ENCODE peak calls at places on chromosome 21, in five cellular contexts. F is osteocyte, I is spleen, L is Calu3, A is astrocyte of the spinal cord. X is an unnamed sample.
A peak's percentile ranks its signal among the peaks of the same experiment; 100 is the strongest.

GRCh38 chr21:46183910-46184624 is at the start of gene SPATC1L:
- DNase-seq in F (peak; percentile 88), I (peak; percentile 83), L (no peak), A (peak; percentile 40), X (peak; percentile 43)

GRCh38 chr21:29326914-29327554 is 28.3 kb downstream of the BACH1 start:
- DNase-seq in F (no peak), I (no peak), L (no peak), A (no peak), X (no peak)

GRCh38 chr21:42193131-42193671 is 25.7 kb upstream of the ABCG1 start:
- DNase-seq in F (peak; percentile 80), I (no peak), L (no peak), A (peak; percentile 69), X (no peak)

GRCh38 chr21:38824124-38824822 is 18.5 kb downstream of the ETS2 start:
- DNase-seq in F (no peak), I (no peak), L (no peak), A (no peak), X (no peak)

GRCh38 chr21:38244885-38245869 is 11.6 kb upstream of the KCNJ15 start:
- DNase-seq in F (no peak), I (no peak), L (peak; percentile 37), A (peak; percentile 99), X (no peak)

GRCh38 chr21:39066829-39067785 is 116.1 kb downstream of the PSMG1 start:
- DNase-seq in F (no peak), I (no peak), L (no peak), A (no peak), X (no peak)

GRCh38 chr21:25350056-25350455 is 257.2 kb downstream of the MRPL39 start:
- DNase-seq in F (no peak), I (no peak), L (no peak), A (peak; percentile 61), X (peak; percentile 31)

GRCh38 chr21:46227811-46228344 is 696 bp downstream of the LSS start:
- DNase-seq in F (no peak), I (peak; percentile 84), L (no peak), A (no peak), X (no peak)

GRCh38 chr21:15839601-15840000 is 109.8 kb downstream of the USP25 start:
- DNase-seq in F (no peak), I (no peak), L (no peak), A (peak; percentile 65), X (no peak)

GRCh38 chr21:41687633-41688032 is 79.2 kb downstream of the RIPK4 start:
- DNase-seq in F (no peak), I (no peak), L (no peak), A (no peak), X (no peak)

GRCh38 chr21:42262826-42263225 is 43.9 kb downstream of the ABCG1 start:
- DNase-seq in F (no peak), I (no peak), L (peak; percentile 67), A (no peak), X (peak; percentile 59)

GRCh38 chr21:46634966-46635323 is 529 bp upstream of the PRMT2 start:
- DNase-seq in F (peak; percentile 89), I (no peak), L (peak; percentile 39), A (peak; percentile 90), X (no peak)

GRCh38 chr21:28793043-28793442 is 199.6 kb downstream of the LTN1 start:
- DNase-seq in F (no peak), I (no peak), L (no peak), A (peak; percentile 33), X (no peak)

GRCh38 chr21:41511858-41512257 is 3.9 kb upstream of the TMPRSS2 start:
- DNase-seq in F (no peak), I (no peak), L (no peak), A (no peak), X (no peak)

GRCh38 chr21:29741761-29742160 is 198.0 kb downstream of the GRIK1 start:
- DNase-seq in F (no peak), I (no peak), L (no peak), A (no peak), X (no peak)

GRCh38 chr21:28771790-28772501 is 220.7 kb downstream of the LTN1 start:
- DNase-seq in F (no peak), I (no peak), L (no peak), A (peak; percentile 85), X (no peak)

GRCh38 chr21:15692711-15693110 is 37.1 kb upstream of the USP25 start:
- DNase-seq in F (no peak), I (no peak), L (no peak), A (peak; percentile 62), X (no peak)

GRCh38 chr21:41932191-41932575 is 21.6 kb downstream of the C2CD2 start:
- DNase-seq in F (no peak), I (peak; percentile 51), L (no peak), A (peak; percentile 89), X (no peak)

GRCh38 chr21:41045534-41046268 is 122.3 kb upstream of the BACE2 start:
- DNase-seq in F (no peak), I (no peak), L (peak; percentile 12), A (no peak), X (peak; percentile 45)

GRCh38 chr21:41709965-41710822 is 56.7 kb downstream of the RIPK4 start:
- DNase-seq in F (no peak), I (no peak), L (no peak), A (no peak), X (no peak)

GRCh38 chr21:39863111-39863510 is 4.1 kb upstream of the PCP4 start:
- DNase-seq in F (no peak), I (no peak), L (peak; percentile 70), A (peak; percentile 46), X (no peak)

GRCh38 chr21:37829447-37829846 is 86.8 kb downstream of the KCNJ6 start:
- DNase-seq in F (no peak), I (peak; percentile 80), L (peak; percentile 11), A (peak; percentile 63), X (no peak)

GRCh38 chr21:45026833-45027232 is 47.5 kb upstream of the ADARB1 start:
- DNase-seq in F (no peak), I (no peak), L (no peak), A (no peak), X (no peak)
- TF ChIP-seq CTCF in F (no peak), I (no peak), L (no peak), A (no peak), X (no peak)

GRCh38 chr21:14074177-14074576 is 136.6 kb downstream of the LIPI start:
- DNase-seq in F (no peak), I (no peak), L (no peak), A (no peak), X (no peak)

GRCh38 chr21:14072761-14073535 is 137.8 kb downstream of the LIPI start:
- DNase-seq in F (no peak), I (no peak), L (no peak), A (no peak), X (no peak)

GRCh38 chr21:14076143-14076806 is 134.5 kb downstream of the LIPI start:
- DNase-seq in F (no peak), I (no peak), L (no peak), A (no peak), X (no peak)

GRCh38 chr21:14073615-14074014 is 137.1 kb downstream of the LIPI start:
- DNase-seq in F (no peak), I (no peak), L (no peak), A (no peak), X (no peak)

GRCh38 chr21:14075346-14076142 is 135.2 kb downstream of the LIPI start:
- DNase-seq in F (no peak), I (no peak), L (no peak), A (no peak), X (no peak)
- TF ChIP-seq CTCF in F (no peak), I (no peak), L (no peak), A (no peak), X (no peak)

DNA sequence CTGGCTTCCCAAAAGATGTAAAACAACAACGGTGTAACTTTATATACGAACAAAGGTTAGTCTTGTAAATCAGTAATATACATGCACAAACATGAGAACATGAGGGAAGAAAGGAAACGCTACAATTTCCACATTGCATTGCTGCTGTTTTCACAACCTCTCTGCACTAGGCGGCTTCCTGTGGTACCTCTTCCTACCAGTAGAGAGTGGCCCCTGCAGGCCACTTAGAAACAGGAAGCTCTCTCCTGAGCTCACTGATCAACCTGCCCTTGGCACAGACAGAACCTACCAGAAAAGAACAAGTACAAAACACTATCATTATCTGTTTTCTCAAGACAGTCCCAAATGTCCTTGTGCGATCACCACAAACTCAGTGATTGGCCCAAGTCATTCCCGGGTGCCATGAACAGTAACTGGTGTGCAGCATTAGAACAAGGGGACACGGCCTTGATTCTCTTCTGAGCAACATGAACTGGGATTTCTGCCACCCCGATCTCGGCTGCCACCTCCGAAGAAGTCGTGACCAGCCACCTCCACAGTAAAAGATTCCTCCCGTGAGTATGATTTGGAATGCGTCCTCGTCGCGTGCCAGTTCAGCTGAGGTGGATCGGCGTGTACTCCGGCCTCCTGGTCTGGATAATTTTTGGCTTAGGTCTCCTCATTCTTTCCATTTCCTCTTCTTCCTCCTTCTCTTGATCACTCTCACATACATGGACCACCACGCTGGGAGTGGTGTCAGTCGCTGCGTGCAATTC is 5.7 kb upstream of the KCNE1 start:
- DNase-seq in F (no peak), I (no peak), L (no peak), A (no peak), X (no peak)
- TF ChIP-seq CTCF in F (peak; percentile 29), I (peak; percentile 47), L (no peak), A (peak; percentile 42), X (peak; percentile 29)

GRCh38 chr21:32163386-32163785 is 115.5 kb downstream of the MIS18A start:
- DNase-seq in F (no peak), I (no peak), L (no peak), A (no peak), X (no peak)
- TF ChIP-seq CTCF in F (no peak), I (no peak), L (no peak), A (no peak), X (no peak)

GRCh38 chr21:43270800-43271261 is 102.0 kb downstream of the CRYAA start:
- DNase-seq in F (no peak), I (peak; percentile 60), L (no peak), A (no peak), X (no peak)

GRCh38 chr21:43268086-43268803 is 99.4 kb downstream of the CRYAA start:
- DNase-seq in F (no peak), I (peak; percentile 48), L (no peak), A (no peak), X (no peak)

GRCh38 chr21:43269981-43270670 is 101.3 kb downstream of the CRYAA start:
- DNase-seq in F (no peak), I (peak; percentile 41), L (no peak), A (no peak), X (no peak)

GRCh38 chr21:43268804-43269186 is 100.0 kb downstream of the CRYAA start:
- DNase-seq in F (no peak), I (peak; percentile 53), L (no peak), A (no peak), X (no peak)

GRCh38 chr21:43269461-43269860 is 100.7 kb downstream of the CRYAA start:
- DNase-seq in F (no peak), I (peak; percentile 75), L (peak; percentile 18), A (no peak), X (peak; percentile 36)
- TF ChIP-seq CTCF in F (no peak), I (peak; percentile 28), L (no peak), A (peak; percentile 35), X (no peak)

DNA sequence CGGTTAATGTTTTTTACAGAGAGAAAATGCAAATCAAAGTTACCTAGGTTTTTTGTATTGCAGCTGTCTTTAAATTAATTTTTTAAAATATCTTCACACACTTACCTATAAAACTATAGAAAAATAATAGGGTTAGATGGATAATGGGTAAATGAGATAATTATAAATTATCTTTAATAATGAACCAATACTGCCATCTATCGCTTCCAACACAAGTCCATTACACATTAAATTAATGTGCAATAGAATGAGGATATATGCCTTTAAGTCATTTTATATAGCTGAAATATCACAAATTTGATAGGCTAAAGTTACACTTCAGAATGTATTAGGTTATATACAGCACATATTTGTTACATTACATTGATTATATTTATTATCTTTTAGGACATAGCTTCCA is 2212.8 kb downstream of the MRPL39 start:
- DNase-seq in F (no peak), I (no peak), L (no peak), A (no peak), X (no peak)
- TF ChIP-seq CTCF in F (peak; percentile 15), I (no peak), L (no peak), A (no peak), X (no peak)

GRCh38 chr21:26842976-26843911 is 2.0 kb downstream of the ADAMTS1 start:
- DNase-seq in F (peak; percentile 96), I (peak; percentile 80), L (peak; percentile 82), A (peak; percentile 97), X (peak; percentile 62)
- TF ChIP-seq CTCF in F (peak; percentile 58), I (no peak), L (peak; percentile 21), A (peak; percentile 31), X (peak; percentile 1)

X was measured in endothelial cell.